ENCODE peak calls at places on chromosomes 4 and X, in four cellular contexts. Q is A549, C is K562, Z is HepG2. M is an unnamed sample.

GRCh38 chr4:87078987-87079469 is 141.4 kb downstream of the KLHL8 start:
- DNase-seq in Q (no peak), C (no peak), Z (no peak), M (no peak)

GRCh38 chr4:74715731-74716435 is 78.4 kb downstream of the BTC start:
- DNase-seq in Q (no peak), C (no peak), Z (no peak), M (no peak)

GRCh38 chr4:160362478-160362877 is 1259.6 kb downstream of the RAPGEF2 start:
- DNase-seq in Q (no peak), C (no peak), Z (no peak), M (no peak)

GRCh38 chr4:40570348-40571077 is 59.2 kb downstream of the RBM47 start:
- DNase-seq in Q (no peak), C (no peak), Z (no peak), M (no peak)

GRCh38 chr4:137226221-137226620 is 306.1 kb downstream of the PCDH18 start:
- DNase-seq in Q (no peak), C (no peak), Z (no peak), M (no peak)

GRCh38 chrX:41802958-41803357 is 79.0 kb downstream of the GPR82 start:
- DNase-seq in Q (no peak), C (no peak), Z (no peak), M (peak; percentile 14)

GRCh38 chr4:64195582-64195981 is 213.7 kb downstream of the TECRL start:
- DNase-seq in Q (no peak), C (no peak), Z (no peak), M (no peak)

GRCh38 chr4:174084542-174084941 is 198.9 kb downstream of the FBXO8 start:
- DNase-seq in Q (no peak), C (no peak), Z (no peak), M (no peak)

GRCh38 chrX:115494133-115494532 is 66.8 kb upstream of the PLS3 start:
- DNase-seq in Q (no peak), C (no peak), Z (peak; percentile 7), M (no peak)

GRCh38 chr4:10926025-10926424 is 241.5 kb upstream of the CLNK start:
- DNase-seq in Q (no peak), C (no peak), Z (no peak), M (no peak)

GRCh38 chr4:5823542-5824211 is 69.2 kb downstream of the CRMP1 start:
- DNase-seq in Q (no peak), C (no peak), Z (no peak), M (no peak)

GRCh38 chrX:150594584-150594983 is 26.2 kb downstream of the MTM1 start:
- DNase-seq in Q (no peak), C (no peak), Z (no peak), M (no peak)

GRCh38 chr4:56743550-56743949 is 62.5 kb upstream of the HOPX start:
- DNase-seq in Q (no peak), C (no peak), Z (no peak), M (no peak)

GRCh38 chrX:13569479-13570244 is at the start of gene EGFL6:
- DNase-seq in Q (no peak), C (no peak), Z (no peak), M (peak; percentile 21)

GRCh38 chrX:136768469-136769084 is 12.2 kb downstream of the ARHGEF6 start:
- DNase-seq in Q (no peak), C (peak; percentile 54), Z (no peak), M (peak; percentile 12)

GRCh38 chrX:18616688-18617087 is 55.2 kb downstream of the RS1 start:
- DNase-seq in Q (no peak), C (no peak), Z (no peak), M (no peak)

GRCh38 chr4:159764343-159764952 is 661.6 kb downstream of the RAPGEF2 start:
- DNase-seq in Q (peak; percentile 61), C (peak; percentile 2), Z (peak; percentile 31), M (no peak)

GRCh38 chr4:76233534-76233933 is 18.0 kb upstream of the FAM47E start:
- DNase-seq in Q (no peak), C (peak; percentile 35), Z (no peak), M (no peak)

GRCh38 chr4:13543091-13543581 is 1.2 kb downstream of the NKX3-2 start:
- DNase-seq in Q (no peak), C (no peak), Z (no peak), M (no peak)

GRCh38 chr4:105471566-105472176 is 2.2 kb downstream of the PPA2 start:
- DNase-seq in Q (peak; percentile 69), C (peak; percentile 70), Z (peak; percentile 75), M (peak; percentile 72)

GRCh38 chr4:53974561-53974960 is 89.8 kb downstream of the CHIC2 start:
- DNase-seq in Q (no peak), C (no peak), Z (no peak), M (no peak)

GRCh38 chr4:122548452-122548851 is 72.4 kb downstream of the IL21 start:
- DNase-seq in Q (no peak), C (no peak), Z (no peak), M (no peak)

GRCh38 chr4:154614306-154614705 is 1.9 kb upstream of the FGG start:
- DNase-seq in Q (no peak), C (no peak), Z (no peak), M (no peak)

GRCh38 chrX:43969504-43970501 is 3.4 kb downstream of the NDP start:
- DNase-seq in Q (peak; percentile 2), C (no peak), Z (no peak), M (peak; percentile 19)

GRCh38 chr4:26807330-26807729 is 53.3 kb upstream of the STIM2 start:
- DNase-seq in Q (no peak), C (no peak), Z (no peak), M (no peak)

GRCh38 chrX:70129811-70130210 is 3.4 kb upstream of the IGBP1 start:
- DNase-seq in Q (peak; percentile 21), C (no peak), Z (peak; percentile 5), M (no peak)

GRCh38 chrX:30065226-30065625 is 150.1 kb upstream of the MAGEB2 start:
- DNase-seq in Q (no peak), C (no peak), Z (no peak), M (no peak)

DNA sequence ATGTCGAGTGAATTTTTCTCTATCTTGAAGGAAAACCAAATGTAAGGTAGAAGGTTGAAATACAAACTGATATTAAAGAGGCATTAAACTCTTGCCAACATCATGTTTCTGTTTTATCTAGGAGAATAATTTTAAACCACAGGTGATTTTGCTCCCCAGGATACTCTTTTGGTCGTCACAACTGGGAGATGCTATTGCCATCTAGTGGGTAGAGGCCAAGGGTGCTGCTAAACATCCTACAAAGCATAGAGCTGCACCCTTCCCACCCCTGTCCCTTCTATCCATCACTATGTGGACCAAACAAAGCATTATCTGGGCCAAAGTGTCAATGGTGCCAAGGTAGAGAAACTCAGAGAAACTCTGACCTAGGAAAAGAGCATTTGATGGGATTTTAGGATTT is 154.6 kb upstream of the MAGEB2 start:
- DNase-seq in Q (peak; percentile 22), C (no peak), Z (no peak), M (peak; percentile 12)
- TF ChIP-seq CTCF in Q (peak; percentile 37), C (no peak), Z (peak; percentile 26), M (peak; percentile 21)

GRCh38 chr4:110636677-110637407 is 14.0 kb upstream of the PITX2 start:
- DNase-seq in Q (peak; percentile 44), C (no peak), Z (no peak), M (peak; percentile 72)
- TF ChIP-seq MAX in Q (no peak), C (no peak), Z (no peak), M (no peak)

GRCh38 chr4:8495803-8496202 is 55.2 kb downstream of the TRMT44 start:
- DNase-seq in Q (no peak), C (peak; percentile 54), Z (no peak), M (no peak)
- TF ChIP-seq HMGXB4 in Q (no peak), C (no peak), Z (no peak), M (no peak)

DNA sequence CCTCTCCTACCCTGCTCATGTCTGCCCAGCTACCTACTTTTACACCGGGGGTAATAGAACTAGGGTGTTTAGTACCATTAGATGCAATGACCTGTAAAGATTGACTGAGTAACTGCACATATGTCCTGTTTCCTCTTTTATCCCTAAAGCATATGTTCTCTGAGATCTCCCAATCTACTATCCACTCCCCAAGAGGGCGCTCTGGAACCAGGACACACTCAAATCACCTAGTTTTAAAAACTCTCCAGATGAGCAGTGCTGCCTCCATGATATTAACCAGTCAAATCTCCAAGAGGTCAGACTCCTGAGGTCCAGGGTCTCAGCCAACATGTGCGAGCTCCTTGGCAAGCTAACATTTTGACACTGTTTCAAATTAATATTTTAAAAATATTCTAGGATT is 87.0 kb upstream of the TSPAN5 start:
- DNase-seq in Q (peak; percentile 30), C (no peak), Z (peak; percentile 23), M (peak; percentile 18)
- TF ChIP-seq CTCF in Q (peak; percentile 35), C (peak; percentile 72), Z (peak; percentile 41), M (no peak)

DNA sequence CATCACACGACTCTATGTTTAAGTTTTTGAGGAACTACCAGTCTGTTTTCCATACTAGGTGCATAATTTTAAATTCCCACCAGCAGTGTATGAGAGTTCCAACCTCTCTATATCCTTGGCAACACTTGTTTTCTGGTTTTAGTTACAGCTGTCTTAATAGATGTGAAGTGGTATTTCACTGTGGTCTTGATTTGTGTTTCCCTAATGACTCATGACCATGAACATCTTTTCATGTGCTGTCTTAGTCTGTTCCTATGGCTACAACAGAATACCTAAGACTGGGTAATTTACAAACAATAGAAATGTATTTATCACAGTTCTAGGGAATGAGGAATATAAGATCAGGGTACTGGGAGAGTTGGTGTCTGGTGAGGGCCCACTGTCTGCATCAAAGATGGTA is 51.5 kb upstream of the GPR78 start:
- DNase-seq in Q (peak; percentile 16), C (no peak), Z (no peak), M (no peak)
- TF ChIP-seq MAX in Q (no peak), C (no peak), Z (no peak), M (no peak)

GRCh38 chrX:94045724-94046123 is 371.7 kb downstream of the FAM133A start:
- DNase-seq in Q (no peak), C (no peak), Z (no peak), M (peak; percentile 10)

GRCh38 chrX:94041881-94042280 is 367.9 kb downstream of the FAM133A start:
- DNase-seq in Q (no peak), C (no peak), Z (no peak), M (no peak)
- TF ChIP-seq HMGXB4 in Q (no peak), C (no peak), Z (no peak), M (no peak)

GRCh38 chr4:146338512-146338911 is 124.2 kb downstream of the REELD1 start:
- DNase-seq in Q (peak; percentile 8), C (no peak), Z (no peak), M (no peak)
- TF ChIP-seq CTCF in Q (no peak), C (no peak), Z (no peak), M (no peak)

DNA sequence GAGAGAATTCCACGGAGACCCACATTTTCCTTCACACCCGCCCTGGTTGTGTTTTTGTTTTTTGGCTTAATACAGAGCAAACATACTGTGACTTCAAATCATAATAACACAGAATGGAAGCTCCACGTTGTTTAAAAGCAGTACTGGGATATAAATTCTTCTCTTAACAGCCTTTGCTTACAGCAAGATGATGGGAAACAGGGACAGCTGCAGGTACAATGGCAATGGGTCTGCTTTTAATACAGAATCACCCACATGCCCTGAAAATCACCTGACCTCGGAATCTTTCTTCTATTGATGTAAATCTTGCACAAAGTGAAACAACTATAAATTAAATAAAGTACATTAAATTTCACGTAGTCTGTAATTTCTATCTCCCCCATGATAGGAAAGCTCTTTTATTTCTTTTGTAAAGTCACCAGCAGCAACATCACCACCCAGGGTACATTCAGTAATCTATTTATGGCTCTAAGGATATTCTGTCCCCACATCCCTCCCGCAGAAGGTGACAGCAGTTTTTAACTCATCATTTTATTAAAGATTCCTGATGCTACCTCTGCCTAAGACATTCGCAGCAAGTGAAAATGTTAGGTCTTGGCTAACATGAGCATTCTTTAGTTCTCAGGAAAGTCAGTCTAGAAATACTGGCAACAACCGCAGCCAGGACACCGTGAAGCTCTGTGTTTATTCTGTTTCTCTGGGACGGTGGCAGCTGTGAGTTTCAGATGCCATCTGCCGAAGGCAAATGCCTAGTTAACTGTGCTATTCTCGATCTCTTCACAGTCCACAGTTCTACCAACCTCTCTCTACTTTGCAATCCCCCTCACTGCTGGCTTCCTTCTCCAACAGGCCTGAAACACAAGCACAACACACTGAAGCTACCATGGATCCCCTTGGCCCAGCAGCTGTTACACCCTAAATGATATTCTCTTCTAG is 119.1 kb downstream of the ZNF827 start:
- DNase-seq in Q (no peak), C (no peak), Z (no peak), M (no peak)
- TF ChIP-seq MAX in Q (no peak), C (no peak), Z (no peak), M (no peak)

M was measured in WTC11.